ENCODE peak calls at places on chromosome X, in six cellular contexts. One of them, this sample, is unnamed.

GRCh38 chrX:19824603-19825002 is 62.8 kb downstream of the SH3KBP1 start:
- DNase-seq in SW480: no peak
- DNase-seq in WTC11: no peak
- DNase-seq in GM23248: peak; percentile 73
- DNase-seq in HTR-8/SVneo: no peak
- DNase-seq in PC-3: no peak
- DNase-seq in this sample: no peak

GRCh38 chrX:77505227-77505626 is 58.0 kb downstream of the FGF16 start:
- DNase-seq in SW480: no peak
- DNase-seq in WTC11: no peak
- DNase-seq in GM23248: peak; percentile 49
- DNase-seq in HTR-8/SVneo: no peak
- DNase-seq in PC-3: no peak
- DNase-seq in this sample: no peak

GRCh38 chrX:153726286-153727107 is 1.8 kb downstream of the ABCD1 start:
- DNase-seq in SW480: peak; percentile 65
- DNase-seq in WTC11: peak; percentile 82
- DNase-seq in GM23248: peak; percentile 73
- DNase-seq in HTR-8/SVneo: no peak
- DNase-seq in PC-3: peak; percentile 31
- DNase-seq in this sample: peak; percentile 84

GRCh38 chrX:16185725-16186136 is 18.4 kb downstream of the MAGEB17 start:
- DNase-seq in SW480: peak; percentile 42
- DNase-seq in WTC11: no peak
- DNase-seq in GM23248: peak; percentile 80
- DNase-seq in HTR-8/SVneo: peak; percentile 82
- DNase-seq in PC-3: peak; percentile 90
- DNase-seq in this sample: no peak

GRCh38 chrX:7996414-7996813 is 69.2 kb upstream of the PNPLA4 start:
- DNase-seq in SW480: peak; percentile 29
- DNase-seq in WTC11: peak; percentile 9
- DNase-seq in GM23248: peak; percentile 47
- DNase-seq in HTR-8/SVneo: no peak
- DNase-seq in PC-3: peak; percentile 65
- DNase-seq in this sample: peak; percentile 46

GRCh38 chrX:40172169-40172979 is 74.6 kb upstream of the BCOR start:
- DNase-seq in SW480: no peak
- DNase-seq in WTC11: peak; percentile 16
- DNase-seq in GM23248: peak; percentile 77
- DNase-seq in HTR-8/SVneo: no peak
- DNase-seq in PC-3: peak; percentile 49
- DNase-seq in this sample: peak; percentile 58

GRCh38 chrX:147803948-147804347 is 107.8 kb upstream of the FMR1 start:
- DNase-seq in SW480: peak; percentile 37
- DNase-seq in WTC11: no peak
- DNase-seq in GM23248: peak; percentile 27
- DNase-seq in HTR-8/SVneo: peak; percentile 5
- DNase-seq in PC-3: peak; percentile 2
- DNase-seq in this sample: peak; percentile 42

GRCh38 chrX:18643243-18643642 is 28.7 kb downstream of the RS1 start:
- DNase-seq in SW480: no peak
- DNase-seq in WTC11: no peak
- DNase-seq in GM23248: no peak
- DNase-seq in HTR-8/SVneo: no peak
- DNase-seq in PC-3: no peak
- DNase-seq in this sample: no peak

GRCh38 chrX:10450229-10450958 is 170.0 kb downstream of the MID1 start:
- DNase-seq in SW480: no peak
- DNase-seq in WTC11: no peak
- DNase-seq in GM23248: peak; percentile 66
- DNase-seq in HTR-8/SVneo: peak; percentile 39
- DNase-seq in PC-3: peak; percentile 84
- DNase-seq in this sample: no peak

GRCh38 chrX:130086414-130087207 is 23.7 kb downstream of the ELF4 start:
- DNase-seq in SW480: no peak
- DNase-seq in WTC11: no peak
- DNase-seq in GM23248: no peak
- DNase-seq in HTR-8/SVneo: no peak
- DNase-seq in PC-3: no peak
- DNase-seq in this sample: no peak

GRCh38 chrX:40127052-40127451 is 29.3 kb upstream of the BCOR start:
- DNase-seq in SW480: no peak
- DNase-seq in WTC11: no peak
- DNase-seq in GM23248: peak; percentile 42
- DNase-seq in HTR-8/SVneo: no peak
- DNase-seq in PC-3: no peak
- DNase-seq in this sample: no peak